ENCODE peak calls at places on chromosomes 12 and 14, in eight cellular contexts. One of them, this sample, is unnamed.

GRCh38 chr12:81078469-81079196 is 754 bp downstream of the ACSS3 start:
- DNase-seq in Right ventricle myocardium superior: no peak
- DNase-seq in HTR-8/SVneo: no peak
- DNase-seq in astrocyte of the cerebellum: peak; percentile 23
- DNase-seq in ureter: no peak
- DNase-seq in IMR-90: peak; percentile 46
- DNase-seq in right cardiac atrium: peak; percentile 49
- DNase-seq in naive B cell: no peak
- DNase-seq in this sample: peak; percentile 29

GRCh38 chr12:64733857-64734256 is 25.3 kb downstream of the GNS start:
- DNase-seq in right cardiac atrium: peak; percentile 58
- DNase-seq in naive B cell: no peak
- DNase-seq in HTR-8/SVneo: peak; percentile 54
- DNase-seq in Right ventricle myocardium superior: peak; percentile 72
- DNase-seq in astrocyte of the cerebellum: no peak
- DNase-seq in ureter: peak; percentile 53
- DNase-seq in IMR-90: no peak
- DNase-seq in this sample: no peak

GRCh38 chr14:54572316-54572715 is 5.4 kb downstream of the SAMD4A start:
- DNase-seq in ureter: no peak
- DNase-seq in IMR-90: no peak
- DNase-seq in HTR-8/SVneo: no peak
- DNase-seq in Right ventricle myocardium superior: no peak
- DNase-seq in right cardiac atrium: no peak
- DNase-seq in astrocyte of the cerebellum: no peak
- DNase-seq in naive B cell: peak; percentile 6
- DNase-seq in this sample: no peak

GRCh38 chr12:122116707-122117535 is 38.4 kb downstream of the MLXIP start:
- DNase-seq in astrocyte of the cerebellum: no peak
- DNase-seq in naive B cell: no peak
- DNase-seq in ureter: no peak
- DNase-seq in right cardiac atrium: no peak
- DNase-seq in IMR-90: no peak
- DNase-seq in Right ventricle myocardium superior: no peak
- DNase-seq in HTR-8/SVneo: no peak
- DNase-seq in this sample: no peak

GRCh38 chr12:116919247-116919671 is 8.5 kb downstream of the FBXW8 start:
- DNase-seq in right cardiac atrium: no peak
- DNase-seq in naive B cell: peak; percentile 50
- DNase-seq in ureter: no peak
- DNase-seq in astrocyte of the cerebellum: no peak
- DNase-seq in Right ventricle myocardium superior: no peak
- DNase-seq in HTR-8/SVneo: no peak
- DNase-seq in IMR-90: no peak
- DNase-seq in this sample: no peak

GRCh38 chr12:76878045-76878898 is 547 bp downstream of the CSRP2 start:
- DNase-seq in IMR-90: no peak
- DNase-seq in ureter: peak; percentile 45
- DNase-seq in HTR-8/SVneo: peak; percentile 28
- DNase-seq in Right ventricle myocardium superior: peak; percentile 41
- DNase-seq in astrocyte of the cerebellum: no peak
- DNase-seq in naive B cell: no peak
- DNase-seq in right cardiac atrium: peak; percentile 25
- DNase-seq in this sample: no peak

GRCh38 chr14:95527392-95528002 is 7.4 kb upstream of the GLRX5 start:
- DNase-seq in naive B cell: peak; percentile 41
- DNase-seq in astrocyte of the cerebellum: no peak
- DNase-seq in IMR-90: peak; percentile 84
- DNase-seq in Right ventricle myocardium superior: no peak
- DNase-seq in right cardiac atrium: peak; percentile 62
- DNase-seq in HTR-8/SVneo: no peak
- DNase-seq in ureter: no peak
- DNase-seq in this sample: peak; percentile 71

GRCh38 chr12:101854747-101855146 is 22.6 kb upstream of the DRAM1 start:
- DNase-seq in astrocyte of the cerebellum: no peak
- DNase-seq in HTR-8/SVneo: no peak
- DNase-seq in IMR-90: no peak
- DNase-seq in naive B cell: peak; percentile 46
- DNase-seq in ureter: no peak
- DNase-seq in right cardiac atrium: no peak
- DNase-seq in Right ventricle myocardium superior: no peak
- DNase-seq in this sample: no peak

GRCh38 chr14:37588956-37589737 is 5.9 kb downstream of the FOXA1 start:
- DNase-seq in HTR-8/SVneo: no peak
- DNase-seq in ureter: no peak
- DNase-seq in naive B cell: no peak
- DNase-seq in astrocyte of the cerebellum: no peak
- DNase-seq in IMR-90: no peak
- DNase-seq in Right ventricle myocardium superior: no peak
- DNase-seq in right cardiac atrium: no peak
- DNase-seq in this sample: no peak

GRCh38 chr14:80387563-80387981 is 176.3 kb upstream of the DIO2 start:
- DNase-seq in Right ventricle myocardium superior: no peak
- DNase-seq in IMR-90: no peak
- DNase-seq in astrocyte of the cerebellum: no peak
- DNase-seq in right cardiac atrium: no peak
- DNase-seq in ureter: no peak
- DNase-seq in naive B cell: no peak
- DNase-seq in HTR-8/SVneo: no peak
- DNase-seq in this sample: no peak

GRCh38 chr12:89333564-89334252 is 18.6 kb downstream of the DUSP6 start:
- DNase-seq in right cardiac atrium: no peak
- DNase-seq in Right ventricle myocardium superior: no peak
- DNase-seq in IMR-90: no peak
- DNase-seq in naive B cell: peak; percentile 15
- DNase-seq in astrocyte of the cerebellum: no peak
- DNase-seq in ureter: no peak
- DNase-seq in HTR-8/SVneo: no peak
- DNase-seq in this sample: no peak

GRCh38 chr14:67059576-67059975 is 129.7 kb upstream of the GARIN2 start:
- DNase-seq in IMR-90: peak; percentile 23
- DNase-seq in naive B cell: no peak
- DNase-seq in right cardiac atrium: no peak
- DNase-seq in ureter: no peak
- DNase-seq in Right ventricle myocardium superior: no peak
- DNase-seq in astrocyte of the cerebellum: no peak
- DNase-seq in HTR-8/SVneo: no peak
- DNase-seq in this sample: no peak

GRCh38 chr14:50363734-50364113 is 33.0 kb downstream of the CDKL1 start:
- DNase-seq in astrocyte of the cerebellum: no peak
- DNase-seq in right cardiac atrium: no peak
- DNase-seq in Right ventricle myocardium superior: no peak
- DNase-seq in ureter: peak; percentile 42
- DNase-seq in HTR-8/SVneo: no peak
- DNase-seq in naive B cell: peak; percentile 83
- DNase-seq in IMR-90: peak; percentile 18
- DNase-seq in this sample: no peak

GRCh38 chr12:62861157-62861535 is 73.8 kb downstream of the PPM1H start:
- DNase-seq in HTR-8/SVneo: no peak
- DNase-seq in Right ventricle myocardium superior: no peak
- DNase-seq in ureter: no peak
- DNase-seq in naive B cell: no peak
- DNase-seq in IMR-90: no peak
- DNase-seq in astrocyte of the cerebellum: no peak
- DNase-seq in right cardiac atrium: no peak
- DNase-seq in this sample: no peak

GRCh38 chr12:120019197-120019596 is 30.2 kb downstream of the BICDL1 start:
- DNase-seq in ureter: no peak
- DNase-seq in HTR-8/SVneo: no peak
- DNase-seq in IMR-90: no peak
- DNase-seq in right cardiac atrium: no peak
- DNase-seq in naive B cell: no peak
- DNase-seq in astrocyte of the cerebellum: no peak
- DNase-seq in Right ventricle myocardium superior: no peak
- DNase-seq in this sample: no peak

This sample was measured in omental fat pad.